ENCODE peak calls at places on chromosomes 16 and 17, in nine cellular contexts. T is CD4-positive, CD25-positive, alpha-beta regulatory T cell; F is adrenal gland; O is RWPE2; X is right cardiac atrium; P is naive thymus-derived CD4-positive, alpha-beta T cell; Y is gastrocnemius medialis; J is osteoblast; U is fibroblast of lung. I is an unnamed sample.

GRCh38 chr17:33523577-33523981 is 230.5 kb upstream of the ASIC2 start:
- DNase-seq in T (no peak), F (no peak), O (no peak), X (no peak), P (no peak), Y (peak), J (no peak), U (peak), I (peak)

GRCh38 chr17:31190351-31190750 is 95.6 kb downstream of the NF1 start:
- DNase-seq in T (no peak), F (no peak), O (no peak), X (no peak), P (no peak), Y (no peak), J (no peak), U (no peak), I (no peak)

GRCh38 chr16:46673320-46674013 is 15.5 kb downstream of the VPS35 start:
- DNase-seq in T (peak), F (peak), O (no peak), X (peak), P (peak), Y (no peak), J (peak), U (peak), I (no peak)

GRCh38 chr16:27401768-27402568 is at the start of gene IL21R:
- DNase-seq in T (peak), F (peak), O (no peak), X (peak), P (peak), Y (no peak), J (peak), U (peak), I (peak)

GRCh38 chr16:88430185-88430523 is 22.9 kb upstream of the ZFPM1 start:
- DNase-seq in T (no peak), F (no peak), O (no peak), X (no peak), P (no peak), Y (no peak), J (no peak), U (no peak), I (no peak)

GRCh38 chr17:43314582-43314981 is 80.8 kb upstream of the RNU2-1 start:
- DNase-seq in T (no peak), F (no peak), O (no peak), X (no peak), P (no peak), Y (no peak), J (peak), U (no peak), I (no peak)

GRCh38 chr17:73431401-73432205 is 119.8 kb upstream of the CDC42EP4 start:
- DNase-seq in T (no peak), F (no peak), O (no peak), X (no peak), P (no peak), Y (no peak), J (no peak), U (no peak), I (no peak)

GRCh38 chr17:80919331-80920284 is 72.0 kb upstream of the CHMP6 start:
- DNase-seq in T (no peak), F (no peak), O (peak), X (no peak), P (no peak), Y (no peak), J (peak), U (no peak), I (peak)

GRCh38 chr17:38463451-38463858 is 35.2 kb downstream of the ARHGAP23 start:
- DNase-seq in T (no peak), F (peak), O (no peak), X (peak), P (no peak), Y (no peak), J (peak), U (no peak), I (no peak)

GRCh38 chr17:72150632-72151460 is 30.0 kb downstream of the SOX9 start:
- DNase-seq in T (no peak), F (no peak), O (no peak), X (no peak), P (no peak), Y (no peak), J (no peak), U (no peak), I (no peak)

GRCh38 chr17:72151565-72152391 is 31.0 kb downstream of the SOX9 start:
- DNase-seq in T (no peak), F (peak), O (no peak), X (peak), P (no peak), Y (no peak), J (peak), U (peak), I (no peak)

GRCh38 chr17:72152392-72152727 is 31.5 kb downstream of the SOX9 start:
- DNase-seq in T (no peak), F (no peak), O (no peak), X (no peak), P (no peak), Y (no peak), J (peak), U (peak), I (no peak)
- H3K27ac ChIP-seq in T (no peak), F (no peak), O (no peak), X (peak), P (no peak), Y (no peak), J (peak), U (no peak), I (no peak)

GRCh38 chr16:67104061-67104460 is 5.7 kb upstream of the PHAF1 start:
- DNase-seq in T (no peak), F (peak), O (no peak), X (no peak), P (no peak), Y (no peak), J (peak), U (peak), I (no peak)
- H3K27ac ChIP-seq in T (no peak), F (no peak), O (no peak), X (no peak), P (no peak), Y (no peak), J (no peak), U (no peak), I (no peak)

DNA sequence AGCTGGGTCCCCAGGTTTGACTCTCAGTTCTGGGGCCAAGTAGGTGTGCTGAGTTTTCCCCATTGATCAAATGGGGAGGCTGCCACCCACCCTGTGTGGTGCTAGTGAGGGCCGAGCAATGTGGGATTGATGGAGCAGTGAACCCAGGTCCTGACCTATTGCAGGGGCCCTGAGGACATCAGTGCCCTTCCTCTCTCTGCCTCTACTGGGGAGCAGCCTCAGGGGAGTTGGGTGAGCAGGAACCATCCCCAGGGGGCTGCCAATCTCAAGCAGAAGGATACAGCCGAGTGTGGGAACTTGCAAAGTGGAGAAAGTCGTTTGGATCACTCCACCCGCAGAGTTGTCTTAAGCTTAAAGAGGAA is 45.4 kb downstream of the MYH11 start:
- DNase-seq in T (no peak), F (no peak), O (no peak), X (no peak), P (no peak), Y (no peak), J (no peak), U (no peak), I (no peak)
- H3K27ac ChIP-seq in T (no peak), F (no peak), O (no peak), X (peak), P (no peak), Y (peak), J (peak), U (peak), I (peak)

DNA sequence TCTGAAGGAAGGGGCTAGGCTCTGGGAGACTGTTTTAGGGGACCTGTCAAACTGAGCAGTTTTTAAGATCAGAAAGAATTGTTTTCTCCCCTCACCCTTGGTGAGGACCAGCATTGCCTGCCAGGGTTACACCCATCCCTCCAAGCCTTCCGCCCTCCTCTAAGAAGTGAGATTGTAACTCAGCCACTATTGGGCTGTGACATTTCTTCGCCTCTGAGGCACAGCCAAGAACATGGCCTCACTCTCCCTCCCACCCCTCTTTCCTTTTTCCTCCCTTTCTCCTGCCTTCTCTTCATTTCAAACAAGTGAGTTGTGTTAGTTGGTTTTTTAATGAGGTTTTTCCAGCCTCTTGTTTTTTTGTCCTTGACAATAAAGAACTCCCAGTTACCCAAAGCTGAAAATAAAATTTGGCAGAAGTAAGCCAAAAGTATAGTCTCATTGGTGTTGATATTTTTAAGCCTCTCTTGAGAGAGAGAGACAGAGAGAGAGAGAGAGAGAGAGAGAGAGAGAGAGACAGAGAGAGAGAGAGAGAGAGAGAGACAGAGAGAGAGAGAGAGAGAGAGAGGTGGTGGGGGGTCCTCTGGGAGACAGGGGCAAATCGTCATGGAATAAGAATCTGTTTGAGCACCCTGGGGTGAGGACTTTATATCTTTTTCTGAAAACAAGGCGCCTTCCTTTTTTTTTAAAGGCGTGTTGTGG is 77.2 kb upstream of the TBX2 start:
- DNase-seq in T (no peak), F (no peak), O (no peak), X (peak), P (no peak), Y (no peak), J (no peak), U (no peak), I (no peak)
- H3K27ac ChIP-seq in T (no peak), F (no peak), O (no peak), X (peak), P (no peak), Y (peak), J (peak), U (peak), I (peak)

GRCh38 chr17:7932949-7933348 is 943 bp downstream of the CNTROB start:
- DNase-seq in T (no peak), F (no peak), O (no peak), X (peak), P (no peak), Y (no peak), J (peak), U (peak), I (peak)

GRCh38 chr17:7931709-7932482 is at the start of the genes CNTROB and TRAPPC1:
- DNase-seq in T (peak), F (peak), O (peak), X (peak), P (peak), Y (peak), J (peak), U (peak), I (peak)

GRCh38 chr17:7929158-7930029 is at the start of gene KCNAB3:
- DNase-seq in T (peak), F (no peak), O (no peak), X (peak), P (peak), Y (no peak), J (peak), U (peak), I (peak)

GRCh38 chr17:7930841-7931631 is 710 bp downstream of the TRAPPC1 start:
- DNase-seq in T (no peak), F (no peak), O (no peak), X (no peak), P (no peak), Y (no peak), J (no peak), U (no peak), I (no peak)

GRCh38 chr17:7932483-7932891 is 481 bp downstream of the CNTROB start:
- DNase-seq in T (no peak), F (peak), O (no peak), X (peak), P (no peak), Y (no peak), J (peak), U (peak), I (peak)
- H3K27ac ChIP-seq in T (peak), F (no peak), O (peak), X (peak), P (peak), Y (peak), J (peak), U (peak), I (peak)

DNA sequence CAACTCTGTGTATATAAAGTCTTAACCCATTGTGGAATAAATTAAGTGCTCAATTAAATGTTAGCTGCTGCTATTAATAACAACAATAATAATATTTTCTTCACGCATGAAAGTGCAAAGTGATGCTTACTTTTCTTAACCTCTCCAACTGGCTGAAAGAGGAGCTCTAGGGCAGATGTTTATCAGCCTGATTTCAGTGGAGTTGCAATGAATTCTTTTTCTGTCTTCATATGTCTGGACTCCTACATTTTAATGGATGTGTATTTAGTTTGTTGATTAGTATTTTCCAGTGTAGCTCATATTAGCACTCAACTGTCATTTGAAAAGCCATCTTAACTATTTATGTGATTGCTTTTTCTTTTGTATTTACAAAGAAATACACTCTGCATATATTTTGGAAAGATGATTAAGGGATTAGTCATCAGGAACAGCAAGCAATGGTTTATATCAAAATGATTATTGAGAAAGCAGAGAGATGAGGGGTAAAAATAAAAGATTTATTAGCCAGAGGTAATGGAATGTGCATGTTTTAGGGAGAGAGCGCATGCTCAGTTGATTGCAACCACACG is 71.0 kb downstream of the WWOX start:
- DNase-seq in T (no peak), F (no peak), O (no peak), X (no peak), P (no peak), Y (no peak), J (no peak), U (peak), I (no peak)
- H3K27ac ChIP-seq in T (no peak), F (no peak), O (no peak), X (no peak), P (no peak), Y (no peak), J (no peak), U (no peak), I (no peak)

DNA sequence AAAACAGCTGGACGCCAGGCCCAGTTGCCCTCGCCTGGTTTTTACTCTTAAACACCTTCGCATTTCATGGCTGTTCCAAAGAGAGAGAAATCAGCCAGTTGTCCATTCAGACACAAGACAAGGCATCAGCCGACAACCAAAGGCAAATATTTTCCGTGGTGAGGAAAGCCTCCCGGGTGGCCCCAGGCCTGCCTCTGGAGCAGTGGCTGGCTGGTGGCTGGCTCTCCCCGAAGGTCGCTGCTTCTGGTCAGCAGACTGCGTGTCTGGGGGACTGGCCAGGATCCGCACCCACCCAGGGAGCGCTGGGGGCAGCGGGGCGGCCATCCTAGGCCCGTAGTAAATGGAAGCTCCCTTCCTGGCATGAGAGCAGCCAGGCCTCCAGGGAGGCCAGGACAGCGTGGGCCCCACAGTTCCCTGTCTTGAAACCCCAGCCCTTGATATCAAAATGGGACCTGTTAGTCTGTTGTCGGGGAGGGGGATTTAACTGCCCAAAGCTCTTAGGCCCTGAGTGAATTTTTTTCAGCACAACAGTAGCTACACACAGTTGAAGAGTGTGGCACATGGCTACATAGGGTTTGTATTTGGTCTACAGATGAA is 57.7 kb downstream of the SREBF1 start:
- DNase-seq in T (no peak), F (no peak), O (no peak), X (peak), P (no peak), Y (no peak), J (peak), U (no peak), I (peak)
- H3K27ac ChIP-seq in T (no peak), F (no peak), O (peak), X (peak), P (no peak), Y (peak), J (no peak), U (no peak), I (peak)